ENCODE peak calls at places on chromosomes 3 and 15, in ten cellular contexts. Z, A, H, J, U, F, B, G, S and V are unnamed samples.

GRCh38 chr15:70479785-70480184 is 283.6 kb downstream of the UACA start:
- DNase-seq in A (no peak), S (no peak), H (no peak), F (no peak), B (no peak), Z (no peak), J (no peak), U (no peak), G (no peak), V (no peak)

GRCh38 chr15:41566121-41566885 is 7.3 kb downstream of the TYRO3 start:
- DNase-seq in F (no peak), S (no peak), H (no peak), U (no peak), J (no peak), B (no peak), G (peak), Z (no peak), A (no peak), V (no peak)

GRCh38 chr3:128383316-128384235 is 83.1 kb downstream of the DNAJB8 start:
- DNase-seq in U (peak), H (peak), S (no peak), A (no peak), F (peak), G (peak), J (no peak), B (peak), Z (peak), V (peak)

GRCh38 chr3:192653862-192654261 is 73.5 kb downstream of the FGF12 start:
- DNase-seq in A (no peak), G (no peak), J (no peak), F (no peak), S (no peak), Z (no peak), U (no peak), B (no peak), H (no peak), V (no peak)

GRCh38 chr3:136984837-136985236 is 27.1 kb downstream of the IL20RB start:
- DNase-seq in F (no peak), U (no peak), A (peak), J (no peak), G (no peak), B (no peak), Z (peak), H (no peak), S (peak), V (peak)

GRCh38 chr15:61819386-61819785 is 240.9 kb downstream of the VPS13C start:
- DNase-seq in H (no peak), S (no peak), A (no peak), F (no peak), B (no peak), G (no peak), Z (no peak), U (no peak), J (no peak), V (no peak)

GRCh38 chr3:43423142-43423541 is 136.8 kb downstream of the SNRK start:
- DNase-seq in G (no peak), U (peak), F (peak), H (no peak), J (no peak), A (no peak), S (no peak), Z (no peak), B (no peak), V (peak)

GRCh38 chr15:68258684-68259083 is 18.9 kb upstream of the FEM1B start:
- DNase-seq in J (no peak), U (no peak), Z (no peak), F (peak), H (no peak), G (no peak), A (no peak), B (no peak), S (no peak), V (no peak)

GRCh38 chr15:93288718-93289117 is 199.7 kb upstream of the RGMA start:
- DNase-seq in G (no peak), S (no peak), Z (no peak), A (no peak), U (peak), F (no peak), H (no peak), J (no peak), B (peak), V (no peak)

GRCh38 chr15:32959077-32959476 is 235.4 kb downstream of the FMN1 start:
- DNase-seq in G (no peak), Z (no peak), B (no peak), A (peak), J (no peak), F (no peak), H (no peak), S (no peak), U (no peak), V (no peak)

GRCh38 chr3:53730565-53730964 is 115.7 kb downstream of the CHDH start:
- DNase-seq in U (no peak), J (no peak), F (no peak), G (no peak), S (no peak), A (no peak), B (no peak), Z (no peak), H (no peak), V (no peak)

GRCh38 chr3:95237783-95238182 is 1174.9 kb downstream of the NSUN3 start:
- DNase-seq in S (no peak), Z (no peak), B (no peak), J (no peak), F (no peak), H (no peak), A (no peak), U (no peak), G (no peak), V (no peak)

GRCh38 chr15:67126551-67127333 is 61.3 kb downstream of the SMAD3 start:
- DNase-seq in H (no peak), U (peak), J (no peak), G (no peak), F (peak), S (no peak), B (no peak), A (no peak), Z (no peak), V (peak)

GRCh38 chr3:112136959-112137693 is 4.1 kb upstream of the GCSAM start:
- DNase-seq in U (no peak), J (no peak), Z (peak), F (no peak), G (peak), S (no peak), B (no peak), A (no peak), H (peak), V (no peak)

GRCh38 chr3:76724706-76725105 is 315.2 kb upstream of the ROBO2 start:
- DNase-seq in A (no peak), B (no peak), S (no peak), J (no peak), H (no peak), U (no peak), G (no peak), Z (no peak), F (no peak), V (no peak)

GRCh38 chr15:66224946-66225345 is 28.6 kb downstream of the MEGF11 start:
- DNase-seq in U (peak), G (no peak), B (no peak), H (no peak), Z (no peak), A (no peak), J (no peak), F (no peak), S (no peak), V (no peak)

GRCh38 chr15:100394726-100395125 is 53.0 kb upstream of the ADAMTS17 start:
- DNase-seq in Z (no peak), G (no peak), J (no peak), A (no peak), B (no peak), H (no peak), S (no peak), U (no peak), F (no peak), V (no peak)

GRCh38 chr3:196064006-196064405 is 17.9 kb downstream of the TFRC start:
- DNase-seq in A (no peak), F (no peak), S (no peak), B (no peak), U (no peak), J (no peak), G (no peak), H (no peak), Z (no peak), V (no peak)

GRCh38 chr3:25830373-25831305 is 40.7 kb downstream of the OXSM start:
- DNase-seq in A (no peak), J (no peak), F (no peak), Z (no peak), U (no peak), S (no peak), G (no peak), H (no peak), B (no peak), V (no peak)

GRCh38 chr15:29132110-29132420 is 137.6 kb downstream of the NSMCE3 start:
- DNase-seq in G (no peak), U (no peak), B (no peak), F (no peak), S (no peak), H (no peak), A (no peak), J (no peak), Z (peak), V (no peak)

GRCh38 chr15:67248106-67248505 is 6.4 kb downstream of the AAGAB start:
- DNase-seq in Z (no peak), J (no peak), U (no peak), S (no peak), G (no peak), A (no peak), B (no peak), H (no peak), F (no peak), V (no peak)

GRCh38 chr15:64552281-64552948 is 92.0 kb downstream of the ZNF609 start:
- DNase-seq in S (no peak), H (no peak), B (no peak), U (no peak), A (no peak), F (no peak), Z (no peak), G (no peak), J (no peak), V (no peak)

GRCh38 chr3:174102274-174102673 is 704.7 kb downstream of the NLGN1 start:
- DNase-seq in G (no peak), H (no peak), F (no peak), A (no peak), J (no peak), B (no peak), S (no peak), U (no peak), Z (no peak), V (no peak)

GRCh38 chr3:64353256-64353655 is 128.0 kb upstream of the PRICKLE2 start:
- DNase-seq in J (no peak), G (no peak), B (no peak), H (no peak), Z (no peak), A (peak), F (no peak), U (no peak), S (no peak), V (no peak)

GRCh38 chr3:107943350-107943749 is 147.5 kb downstream of the CD47 start:
- DNase-seq in J (no peak), U (no peak), G (no peak), F (no peak), A (no peak), S (no peak), Z (no peak), H (no peak), B (no peak), V (no peak)
- H3K4me3 ChIP-seq in J (no peak), U (no peak), G (no peak), F (no peak), A (no peak), S (no peak), Z (no peak), H (no peak), B (no peak), V (no peak)

GRCh38 chr3:65787340-65787739 is 251.4 kb downstream of the MAGI1 start:
- DNase-seq in S (no peak), Z (no peak), G (no peak), H (no peak), J (no peak), B (no peak), U (no peak), F (no peak), A (no peak), V (no peak)
- H3K4me3 ChIP-seq in S (no peak), Z (no peak), G (no peak), H (no peak), J (no peak), B (no peak), U (no peak), F (no peak), A (no peak), V (no peak)

DNA sequence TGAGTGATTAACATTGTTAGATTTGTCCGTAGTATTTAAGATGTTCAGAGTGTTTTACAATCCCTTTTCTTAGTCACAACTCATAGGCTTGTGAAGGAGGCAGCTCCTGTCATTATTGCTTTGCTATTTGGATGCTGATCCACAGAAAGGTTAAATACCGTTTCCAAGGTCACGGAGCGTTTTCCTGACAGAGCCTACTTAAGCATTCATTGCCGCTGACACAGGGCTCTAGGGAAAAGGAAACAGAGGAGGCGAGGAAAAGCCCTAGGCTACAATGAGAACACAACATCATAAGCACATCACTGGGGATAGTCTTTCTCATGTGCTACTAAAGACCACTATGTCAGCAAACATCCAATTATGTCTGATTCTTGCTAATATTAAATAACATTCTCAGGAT is 38.5 kb upstream of the CPB1 start:
- DNase-seq in Z (no peak), F (peak), J (no peak), B (no peak), G (no peak), A (no peak), U (peak), S (peak), H (no peak), V (no peak)
- H3K4me3 ChIP-seq in Z (no peak), F (no peak), J (no peak), B (no peak), G (no peak), A (no peak), U (no peak), S (no peak), H (no peak), V (no peak)

DNA sequence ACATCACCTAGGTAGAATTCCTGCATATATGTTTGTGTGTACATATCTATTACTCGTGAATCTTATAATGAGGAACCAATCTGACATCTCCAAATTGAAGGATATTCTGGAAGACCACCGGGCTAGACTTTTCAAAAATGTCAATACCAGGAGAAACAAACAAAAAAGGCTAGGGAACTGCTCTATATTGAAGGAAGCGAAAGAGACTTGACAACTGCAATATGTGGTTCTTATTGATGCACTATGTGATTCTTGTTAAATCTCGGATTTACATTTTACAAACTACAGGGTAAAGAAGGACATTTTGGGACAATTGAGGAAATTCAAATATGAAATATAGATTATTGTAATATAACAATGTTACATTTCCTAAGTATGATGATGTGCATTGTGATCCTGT is 137.5 kb upstream of the CCDC54 start:
- DNase-seq in S (no peak), B (no peak), J (no peak), H (no peak), G (no peak), Z (no peak), A (no peak), F (no peak), U (no peak), V (no peak)
- H3K4me3 ChIP-seq in S (peak), B (no peak), J (peak), H (peak), G (no peak), Z (no peak), A (peak), F (peak), U (no peak), V (peak)

DNA sequence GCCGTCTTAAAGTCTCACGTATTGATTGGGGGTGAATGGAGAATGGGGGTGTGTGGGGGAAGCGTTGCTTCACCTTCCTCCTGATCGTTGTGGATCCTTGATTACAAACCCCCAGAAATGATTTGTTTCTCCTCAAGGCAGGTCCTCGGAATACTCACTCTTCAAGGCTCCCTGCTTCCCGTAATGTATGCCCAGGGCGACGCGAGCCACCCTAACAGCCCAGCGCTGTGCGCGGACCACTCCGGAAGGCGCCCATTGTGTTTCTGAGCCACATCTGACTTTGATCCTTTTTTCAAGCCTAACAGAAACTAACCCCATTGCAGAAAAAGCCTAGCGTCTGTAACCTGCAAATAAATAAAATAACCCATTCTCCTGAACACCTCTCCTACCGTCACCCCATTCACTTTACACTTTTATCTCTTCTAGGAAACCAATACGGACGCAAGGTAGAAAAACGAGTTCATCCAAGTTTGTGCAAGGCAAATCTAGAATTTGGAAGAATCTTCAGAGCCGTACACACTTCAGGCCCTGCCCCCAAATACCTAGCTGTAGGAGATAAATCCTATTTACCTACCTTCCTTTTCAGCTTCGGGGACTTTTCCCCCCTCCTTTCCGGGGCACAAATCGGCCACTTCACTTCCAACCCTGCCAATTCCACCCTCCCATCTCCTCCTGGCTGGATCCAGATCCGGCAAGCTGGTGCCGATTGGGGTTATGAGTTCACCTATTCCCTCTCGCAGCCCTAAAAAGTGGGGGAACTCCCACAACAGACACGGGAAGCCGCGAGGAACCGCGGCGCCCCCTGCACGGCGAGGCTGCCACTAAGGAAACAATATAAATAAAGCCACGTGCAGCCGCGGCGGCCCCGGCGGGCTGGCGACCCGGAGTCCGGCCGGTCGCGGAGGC is 1.1 kb downstream of the PRTG start:
- DNase-seq in U (no peak), J (no peak), A (no peak), Z (no peak), B (no peak), G (no peak), F (no peak), H (peak), S (no peak), V (no peak)
- H3K4me3 ChIP-seq in U (peak), J (peak), A (peak), Z (peak), B (peak), G (peak), F (peak), H (peak), S (peak), V (peak)

GRCh38 chr15:36622247-36622795 is 42.9 kb downstream of the CDIN1 start:
- DNase-seq in Z (no peak), H (no peak), F (no peak), G (no peak), U (no peak), B (no peak), J (no peak), A (no peak), S (no peak), V (no peak)
- H3K4me3 ChIP-seq in Z (no peak), H (no peak), F (no peak), G (no peak), U (no peak), B (no peak), J (no peak), A (no peak), S (no peak), V (no peak)

DNA sequence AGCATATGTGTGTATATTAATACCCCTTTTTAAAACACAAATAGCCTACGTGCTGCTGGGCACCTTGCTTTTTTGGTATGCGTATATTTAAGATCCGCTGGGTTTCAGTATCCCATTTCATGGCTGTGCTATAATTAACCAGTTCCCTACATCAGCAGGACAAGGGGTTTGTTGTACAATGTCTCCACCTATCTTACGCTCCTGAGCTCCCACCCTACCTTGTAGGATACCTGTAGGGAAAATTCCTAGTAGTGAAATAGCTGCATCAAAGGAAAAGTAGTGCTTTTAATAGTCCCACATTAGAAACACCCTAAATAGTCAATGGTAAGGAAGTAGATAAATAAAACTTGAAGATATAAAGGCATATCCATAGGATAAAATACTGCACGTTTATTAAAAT is 1.4 kb downstream of the MAP6D1 start:
- DNase-seq in Z (peak), G (no peak), U (no peak), F (no peak), J (no peak), H (no peak), S (no peak), A (no peak), B (no peak), V (no peak)
- H3K4me3 ChIP-seq in Z (no peak), G (no peak), U (no peak), F (no peak), J (no peak), H (peak), S (peak), A (no peak), B (no peak), V (peak)

DNA sequence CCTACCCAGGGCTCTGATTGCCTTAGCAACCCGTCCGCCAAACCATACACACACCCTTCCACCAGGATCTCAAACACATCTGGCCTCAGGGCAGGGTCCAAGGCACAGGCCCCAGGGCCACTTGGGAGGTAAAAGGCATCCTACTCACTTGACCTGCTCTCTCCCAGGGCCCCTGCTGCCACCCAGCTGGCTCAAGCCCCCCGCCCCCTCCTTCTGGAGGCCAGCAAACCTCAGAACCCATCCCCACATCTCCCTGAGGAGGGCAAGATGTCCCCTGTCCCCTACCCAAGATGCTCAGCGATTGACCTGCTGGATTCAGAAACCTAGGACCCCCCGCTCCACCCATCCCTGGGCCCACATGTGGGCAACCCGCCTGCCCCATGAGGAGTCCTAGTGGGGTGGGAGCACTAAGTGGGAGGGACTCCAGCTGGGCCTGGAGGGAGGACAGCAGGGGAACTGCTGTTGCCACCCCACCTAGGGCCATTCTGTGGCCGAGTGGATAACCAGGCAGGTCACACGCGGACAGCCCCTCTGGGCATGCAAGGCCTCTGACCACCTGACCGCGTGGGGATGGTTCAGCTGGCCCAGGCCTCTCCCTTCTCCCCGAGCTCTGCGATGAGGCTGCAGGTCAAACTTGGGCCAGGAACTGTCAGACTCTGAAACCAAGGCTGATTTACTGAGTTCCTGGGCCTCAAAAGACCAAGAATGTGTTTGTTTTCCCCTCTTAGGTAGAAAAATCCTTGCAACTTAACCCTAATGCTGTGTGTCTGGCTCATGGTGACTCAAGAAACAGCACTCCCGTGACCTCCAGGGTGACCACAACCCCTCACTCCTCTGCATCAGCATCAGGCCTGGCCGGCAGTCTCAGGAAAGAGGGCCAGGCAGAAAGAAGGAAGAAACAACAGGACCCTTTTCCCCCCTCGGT is 4.2 kb downstream of the MFGE8 start:
- DNase-seq in G (no peak), B (no peak), U (no peak), J (no peak), H (no peak), Z (no peak), F (no peak), A (no peak), S (no peak), V (no peak)
- H3K4me3 ChIP-seq in G (no peak), B (no peak), U (no peak), J (peak), H (no peak), Z (no peak), F (peak), A (peak), S (no peak), V (no peak)